ENCODE peak calls at places on chromosomes 5 and 9, in nine cellular contexts. S is HFF-Myc, J is left ventricle myocardium inferior, K is fibroblast of lung, B is sigmoid colon, H is mucosa of descending colon, C is neural progenitor cell, D is hepatocyte, I is NB4. M is an unnamed sample.

GRCh38 chr5:134564396-134564795 is 38.9 kb downstream of the JADE2 start:
- DNase-seq in S (no peak), J (no peak), K (no peak), B (no peak), H (no peak), C (no peak), D (no peak), I (no peak), M (no peak)

GRCh38 chr5:159422371-159422770 is 92.1 kb upstream of the IL12B start:
- DNase-seq in S (no peak), J (no peak), K (no peak), B (no peak), H (no peak), C (no peak), D (no peak), I (no peak), M (peak; percentile 26)

GRCh38 chr5:33827885-33828284 is 63.9 kb downstream of the ADAMTS12 start:
- DNase-seq in S (no peak), J (no peak), K (no peak), B (no peak), H (no peak), C (no peak), D (no peak), I (no peak), M (peak; percentile 64)

GRCh38 chr5:133480366-133480765 is 132.0 kb downstream of the FSTL4 start:
- DNase-seq in S (no peak), J (no peak), K (no peak), B (no peak), H (no peak), C (no peak), D (no peak), I (no peak), M (no peak)

GRCh38 chr5:10111575-10111974 is 138.1 kb downstream of the ATPSCKMT start:
- DNase-seq in S (peak; percentile 47), J (no peak), K (peak; percentile 51), B (no peak), H (no peak), C (peak; percentile 54), D (peak; percentile 69), I (peak; percentile 58), M (peak; percentile 61)

GRCh38 chr5:143541943-143542797 is 138.7 kb upstream of the NR3C1 start:
- DNase-seq in S (no peak), J (no peak), K (no peak), B (no peak), H (no peak), C (no peak), D (no peak), I (no peak), M (no peak)

GRCh38 chr5:160315968-160316367 is 3.6 kb upstream of the CCNJL start:
- DNase-seq in S (peak; percentile 53), J (no peak), K (no peak), B (no peak), H (no peak), C (no peak), D (peak; percentile 70), I (peak; percentile 65), M (no peak)

GRCh38 chr9:133635098-133635497 is 1.1 kb upstream of the DBH start:
- DNase-seq in S (no peak), J (no peak), K (no peak), B (no peak), H (no peak), C (no peak), D (no peak), I (no peak), M (no peak)

GRCh38 chr5:6250121-6250520 is 128.2 kb downstream of the MED10 start:
- DNase-seq in S (no peak), J (no peak), K (no peak), B (no peak), H (no peak), C (no peak), D (no peak), I (no peak), M (no peak)

GRCh38 chr5:81962041-81962440 is 9.8 kb upstream of the ATG10 start:
- DNase-seq in S (no peak), J (no peak), K (no peak), B (no peak), H (no peak), C (no peak), D (no peak), I (no peak), M (no peak)

GRCh38 chr9:109961579-109961978 is 181.6 kb downstream of the PALM2AKAP2 start:
- DNase-seq in S (no peak), J (no peak), K (no peak), B (no peak), H (no peak), C (no peak), D (no peak), I (no peak), M (no peak)

GRCh38 chr9:16267336-16268036 is 603.0 kb downstream of the BNC2 start:
- DNase-seq in S (no peak), J (no peak), K (peak; percentile 76), B (no peak), H (no peak), C (no peak), D (peak; percentile 37), I (peak; percentile 30), M (peak; percentile 61)

GRCh38 chr5:5649641-5650040 is 227.2 kb downstream of the ICE1 start:
- DNase-seq in S (no peak), J (no peak), K (no peak), B (no peak), H (no peak), C (peak; percentile 11), D (no peak), I (no peak), M (no peak)

DNA sequence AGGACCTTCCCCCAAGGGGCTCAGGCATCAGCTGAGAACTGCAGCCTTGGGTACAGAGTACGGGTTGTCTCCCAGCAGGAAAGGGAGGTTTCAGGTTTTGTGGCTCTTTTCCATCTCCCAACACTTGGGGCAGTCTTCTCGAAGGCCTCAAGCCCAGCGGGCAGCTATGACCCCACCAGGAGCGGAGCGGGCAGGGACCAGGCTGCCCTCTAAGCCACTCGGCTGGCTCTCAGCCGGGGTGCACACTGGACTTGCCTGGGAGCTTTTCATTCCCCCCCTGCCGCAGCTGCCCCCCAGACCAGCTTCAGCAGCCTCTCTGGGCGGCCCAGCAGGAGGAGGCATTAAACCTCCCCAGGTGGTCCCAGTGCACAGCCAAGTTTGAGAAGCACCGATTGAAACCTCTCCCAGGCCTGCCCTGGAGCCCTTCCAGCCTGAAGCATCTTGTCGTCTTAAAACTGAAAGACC is 20.8 kb downstream of the NTNG2 start:
- DNase-seq in S (no peak), J (no peak), K (no peak), B (no peak), H (no peak), C (peak; percentile 55), D (no peak), I (no peak), M (no peak)
- TF ChIP-seq CTCF in S (peak; percentile 22), J (peak; percentile 13), K (no peak), B (no peak), H (no peak), C (peak; percentile 46), D (peak; percentile 34), I (no peak), M (peak; percentile 41)

GRCh38 chr9:99749641-99750040 is 72.0 kb upstream of the NR4A3 start:
- DNase-seq in S (no peak), J (no peak), K (no peak), B (no peak), H (no peak), C (no peak), D (no peak), I (no peak), M (no peak)
- H3K4me3 ChIP-seq in S (no peak overlapping the region), J (no peak overlapping the region), K (no peak overlapping the region), B (no peak overlapping the region), H (no peak overlapping the region), C (no peak overlapping the region), D (no peak overlapping the region), I (no peak overlapping the region), M (no peak overlapping the region)

GRCh38 chr5:139974661-139975060 is 68.4 kb downstream of the NRG2 start:
- DNase-seq in S (no peak), J (no peak), K (no peak), B (no peak), H (no peak), C (peak; percentile 31), D (no peak), I (peak; percentile 11), M (no peak)
- TF ChIP-seq CTCF in S (no peak), J (no peak), K (no peak), B (no peak), H (no peak), C (peak; percentile 5), D (no peak), I (no peak), M (no peak)

DNA sequence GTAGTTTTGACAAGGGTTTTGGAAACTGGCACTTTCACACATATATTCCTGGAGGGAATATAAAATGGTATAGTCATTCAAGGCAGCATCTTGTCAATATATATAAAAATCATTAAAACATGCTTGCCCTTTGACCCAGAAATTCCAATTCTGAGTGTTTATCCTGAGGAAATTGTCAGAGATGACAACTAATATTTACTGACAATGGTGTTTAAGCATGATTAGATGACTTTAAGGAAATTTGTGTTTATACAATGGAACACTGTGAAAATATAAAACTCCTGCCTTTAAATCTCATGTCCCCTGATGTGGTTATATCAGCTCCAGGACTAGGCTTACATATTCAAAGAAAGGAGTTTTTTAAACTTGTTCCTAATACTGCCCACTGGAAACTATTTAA is 25.6 kb downstream of the PCSK1 start:
- DNase-seq in S (no peak), J (no peak), K (no peak), B (no peak), H (no peak), C (no peak), D (no peak), I (no peak), M (no peak)
- H3K4me3 ChIP-seq in S (no peak overlapping the region), J (no peak overlapping the region), K (no peak overlapping the region), B (no peak overlapping the region), H (no peak overlapping the region), C (no peak overlapping the region), D (no peak overlapping the region), I (no peak overlapping the region), M (no peak overlapping the region)

DNA sequence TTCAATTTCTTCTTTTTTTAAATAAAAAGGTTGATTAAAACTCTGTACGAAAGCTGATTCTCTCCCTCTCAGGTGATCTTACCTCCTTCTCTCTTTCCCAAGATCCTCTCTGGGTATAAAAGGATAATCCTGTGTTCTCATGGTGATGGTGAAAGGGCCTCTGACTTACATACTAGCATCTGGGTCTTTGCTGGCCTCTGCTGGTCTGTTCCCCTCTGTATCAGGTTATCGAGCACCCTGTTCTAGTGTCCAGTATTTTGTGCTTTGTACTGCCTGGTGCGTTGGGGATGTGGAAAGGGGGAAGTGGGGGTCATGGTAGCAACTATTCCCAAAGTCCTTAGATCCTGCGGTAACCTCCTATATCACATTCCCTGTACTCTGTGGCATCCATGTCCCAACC is 328.9 kb downstream of the NR2F1-AS1 start:
- DNase-seq in S (no peak), J (no peak), K (no peak), B (no peak), H (no peak), C (peak; percentile 10), D (no peak), I (no peak), M (no peak)
- TF ChIP-seq CTCF in S (peak; percentile 12), J (no peak), K (peak; percentile 3), B (no peak), H (no peak), C (no peak), D (no peak), I (no peak), M (no peak)

GRCh38 chr9:114724741-114725140 is 42.7 kb upstream of the TEX48 start:
- DNase-seq in S (no peak), J (no peak), K (no peak), B (no peak), H (no peak), C (no peak), D (no peak), I (no peak), M (no peak)
- H3K4me3 ChIP-seq in S (no peak overlapping the region), J (no peak overlapping the region), K (no peak overlapping the region), B (no peak overlapping the region), H (no peak overlapping the region), C (no peak overlapping the region), D (no peak overlapping the region), I (no peak overlapping the region), M (no peak overlapping the region)